ENCODE peak calls at places on chromosomes 11 and 22, in eight cellular contexts. U, X, F, P, I, Q, M and H are unnamed samples.
A peak's percentile ranks its signal among the peaks of the same experiment; 100 is the strongest.

GRCh38 chr11:9347100-9347499 is 32.7 kb upstream of the TMEM41B start:
- DNase-seq in U (no peak), X (no peak), F (no peak), P (no peak), I (no peak), Q (no peak), M (no peak), H (no peak)

GRCh38 chr11:115146425-115146824 is 357.8 kb downstream of the CADM1 start:
- DNase-seq in U (no peak), X (no peak), F (no peak), P (no peak), I (no peak), Q (no peak), M (no peak), H (no peak)

GRCh38 chr11:95453616-95454118 is 222.7 kb upstream of the SESN3 start:
- DNase-seq in U (no peak), X (no peak), F (no peak), P (no peak), I (no peak), Q (no peak), M (peak; percentile 42), H (no peak)

GRCh38 chr11:125591659-125592304 is 870 bp upstream of the STT3A start:
- DNase-seq in U (peak; percentile 39), X (peak; percentile 23), F (no peak), P (no peak), I (peak; percentile 69), Q (peak; percentile 68), M (peak; percentile 82), H (no peak)

GRCh38 chr11:60221706-60222105 is 21.2 kb downstream of the MS4A4E start:
- DNase-seq in U (no peak), X (no peak), F (no peak), P (no peak), I (no peak), Q (no peak), M (no peak), H (no peak)

GRCh38 chr11:93236741-93237675 is 39.2 kb upstream of the SLC36A4 start:
- DNase-seq in U (peak; percentile 64), X (no peak), F (no peak), P (peak; percentile 10), I (no peak), Q (no peak), M (no peak), H (no peak)

GRCh38 chr11:72586591-72587090 is 87.6 kb downstream of the PDE2A start:
- DNase-seq in U (no peak), X (no peak), F (no peak), P (no peak), I (no peak), Q (no peak), M (no peak), H (no peak)

GRCh38 chr22:22666307-22667091 is 22.1 kb downstream of the GGTLC2 start:
- DNase-seq in U (peak; percentile 27), X (no peak), F (no peak), P (no peak), I (no peak), Q (no peak), M (no peak), H (no peak)

GRCh38 chr22:27667121-27667843 is 134.3 kb downstream of the MN1 start:
- DNase-seq in U (no peak), X (no peak), F (no peak), P (no peak), I (no peak), Q (peak; percentile 73), M (peak; percentile 49), H (peak; percentile 42)

GRCh38 chr11:2742611-2743426 is 43.0 kb upstream of the KCNQ1OT1 start:
- DNase-seq in U (no peak), X (no peak), F (no peak), P (no peak), I (peak; percentile 42), Q (peak; percentile 42), M (peak; percentile 71), H (no peak)

GRCh38 chr11:73715551-73715950 is 45.3 kb downstream of the RAB6A start:
- DNase-seq in U (no peak), X (no peak), F (no peak), P (no peak), I (no peak), Q (no peak), M (no peak), H (no peak)

GRCh38 chr11:18016789-18017188 is 3.9 kb upstream of the SERGEF start:
- DNase-seq in U (no peak), X (no peak), F (no peak), P (no peak), I (no peak), Q (no peak), M (no peak), H (no peak)

GRCh38 chr11:32374261-32374711 is 61.1 kb downstream of the WT1 start:
- DNase-seq in U (peak; percentile 98), X (peak; percentile 51), F (no peak), P (peak; percentile 46), I (no peak), Q (peak; percentile 49), M (peak; percentile 26), H (no peak)

GRCh38 chr11:112656772-112657428 is 304.3 kb upstream of the NCAM1 start:
- DNase-seq in U (peak; percentile 87), X (no peak), F (peak; percentile 58), P (no peak), I (peak; percentile 64), Q (no peak), M (no peak), H (no peak)

GRCh38 chr11:19472679-19473078 is 231.9 kb upstream of the E2F8 start:
- DNase-seq in U (peak; percentile 1), X (no peak), F (no peak), P (no peak), I (no peak), Q (no peak), M (no peak), H (no peak)

GRCh38 chr11:95108159-95108611 is 18.5 kb downstream of the ENDOD1 start:
- DNase-seq in U (no peak), X (peak; percentile 60), F (no peak), P (no peak), I (peak; percentile 65), Q (no peak), M (no peak), H (no peak)

GRCh38 chr22:46377566-46378498 is 42.3 kb downstream of the TRMU start:
- DNase-seq in U (no peak), X (no peak), F (no peak), P (peak; percentile 27), I (no peak), Q (no peak), M (no peak), H (peak; percentile 67)

DNA sequence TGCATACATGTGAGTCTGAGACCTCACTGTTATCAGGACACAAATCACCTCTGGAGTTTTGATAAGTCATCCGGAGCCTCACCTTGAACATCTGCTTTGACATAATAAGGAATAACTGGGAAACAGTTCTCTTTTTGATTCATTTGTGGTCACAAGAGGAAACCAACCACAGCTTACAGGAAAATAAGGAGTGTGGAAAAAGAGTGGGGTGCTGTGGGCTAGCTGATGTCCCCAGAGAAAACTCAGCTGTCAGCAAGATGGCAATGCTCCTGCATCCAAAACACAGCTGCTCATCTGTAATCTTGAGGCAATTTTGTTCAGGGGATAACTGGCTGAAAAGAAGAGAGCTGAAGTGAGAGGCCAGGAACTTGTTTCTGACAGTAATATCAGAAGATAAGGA is 416.4 kb upstream of the SYN3 start:
- DNase-seq in U (no peak), X (no peak), F (no peak), P (no peak), I (no peak), Q (no peak), M (no peak), H (no peak)
- H3K36me3 ChIP-seq in U (no peaks in the 10 kb centered on the region), X (no peaks in the 10 kb centered on the region), F (no peaks in the 10 kb centered on the region), P (no peaks in the 10 kb centered on the region), I (no peaks in the 10 kb centered on the region), Q (no peaks in the 10 kb centered on the region), M (no peaks in the 10 kb centered on the region), H (no peaks in the 10 kb centered on the region)

DNA sequence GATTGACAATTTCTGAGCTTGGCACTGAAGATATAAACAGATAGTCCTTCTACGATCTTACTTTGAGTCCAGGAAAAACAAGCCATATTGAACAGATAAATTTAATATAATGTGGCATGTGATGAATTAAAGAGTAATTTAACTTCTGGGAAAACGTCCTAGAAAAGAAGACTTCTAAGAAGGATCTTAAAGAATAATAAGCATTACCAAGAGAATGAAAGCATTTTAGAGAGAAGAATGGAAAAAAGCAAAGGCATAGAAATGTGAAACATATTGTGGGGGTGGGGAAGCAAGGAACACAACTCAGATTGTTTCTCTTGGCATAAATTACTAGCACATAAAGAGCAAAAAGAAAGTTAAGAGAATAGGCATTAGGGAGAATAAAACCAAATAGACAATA is 5.4 kb downstream of the DDIAS start:
- DNase-seq in U (no peak), X (no peak), F (no peak), P (no peak), I (no peak), Q (no peak), M (no peak), H (no peak)
- H3K4me3 ChIP-seq in U (peak overlapping the region; percentile 6), X (no peak overlapping the region), F (no peak overlapping the region), P (no peak overlapping the region), I (no peak overlapping the region), Q (no peak overlapping the region), M (no peak overlapping the region), H (no peak overlapping the region)

GRCh38 chr11:971092-971690 is 45.5 kb downstream of the AP2A2 start:
- DNase-seq in U (no peak), X (no peak), F (no peak), P (no peak), I (no peak), Q (no peak), M (no peak), H (no peak)

GRCh38 chr11:972812-973211 is 47.1 kb downstream of the AP2A2 start:
- DNase-seq in U (no peak), X (no peak), F (no peak), P (no peak), I (no peak), Q (no peak), M (peak; percentile 60), H (no peak)

GRCh38 chr11:975824-976223 is 50.2 kb downstream of the AP2A2 start:
- DNase-seq in U (peak; percentile 62), X (no peak), F (no peak), P (peak; percentile 33), I (no peak), Q (peak; percentile 59), M (peak; percentile 52), H (no peak)

GRCh38 chr11:971731-972365 is 46.2 kb downstream of the AP2A2 start:
- DNase-seq in U (no peak), X (no peak), F (no peak), P (no peak), I (no peak), Q (no peak), M (no peak), H (no peak)

DNA sequence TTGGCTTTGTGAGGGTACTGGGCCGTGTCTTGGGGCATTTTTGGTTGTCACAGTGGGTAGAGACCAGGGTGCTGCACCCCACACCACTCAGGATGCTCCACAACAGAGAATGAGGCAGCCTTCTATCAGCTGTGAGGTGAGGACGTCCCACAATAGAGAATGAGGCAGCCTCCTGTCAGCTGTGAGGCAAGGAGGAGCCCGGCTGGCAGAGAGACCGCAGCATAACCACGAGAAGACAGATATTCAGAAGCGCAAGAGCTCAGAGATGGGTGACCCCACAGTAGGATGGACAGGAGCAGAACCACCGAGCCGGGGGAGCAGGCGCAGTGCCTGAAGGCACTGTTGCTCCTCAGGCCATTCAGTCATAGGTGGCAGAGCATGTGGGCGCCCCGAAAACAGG is 47.6 kb downstream of the AP2A2 start:
- DNase-seq in U (no peak), X (no peak), F (no peak), P (no peak), I (no peak), Q (no peak), M (no peak), H (no peak)
- H3K36me3 ChIP-seq in U (peaks cover 14% of the 10 kb centered on the region), X (no peaks in the 10 kb centered on the region), F (peaks cover 31% of the 10 kb centered on the region), P (peaks cover 7% of the 10 kb centered on the region), I (no peaks in the 10 kb centered on the region), Q (no peaks in the 10 kb centered on the region), M (peaks cover 66% of the 10 kb centered on the region), H (peaks cover 8% of the 10 kb centered on the region)

GRCh38 chr11:128685383-128686044 is 8.4 kb upstream of the FLI1 start:
- DNase-seq in U (no peak), X (no peak), F (no peak), P (no peak), I (no peak), Q (no peak), M (no peak), H (no peak)
- H3K4me3 ChIP-seq in U (no peak overlapping the region), X (no peak overlapping the region), F (no peak overlapping the region), P (peak overlapping the region; percentile 60), I (no peak overlapping the region), Q (no peak overlapping the region), M (peak overlapping the region; percentile 40), H (no peak overlapping the region)